ENCODE peak calls at places on chromosomes 3 and 15, in six cellular contexts. A is neuronal stem cell, U is H9, H is mesenchymal stem cell, O is IMR-90, Q is H1. Y is an unnamed sample.

GRCh38 chr3:62070891-62071290 is 302.5 kb downstream of the FEZF2 start:
- DNase-seq in U (no peak), H (no peak), Q (no peak), A (no peak), O (no peak), Y (no peak)

GRCh38 chr15:57611938-57612337 is 20.2 kb downstream of the MYZAP start:
- DNase-seq in U (no peak), O (no peak), A (no peak), Q (no peak), H (no peak), Y (peak)

GRCh38 chr15:76815421-76815820 is 89.7 kb downstream of the SCAPER start:
- DNase-seq in O (no peak), U (no peak), A (no peak), H (no peak), Q (no peak), Y (no peak)

GRCh38 chr3:170368921-170369320 is 11.4 kb downstream of the SKIL start:
- DNase-seq in O (no peak), Q (no peak), A (no peak), U (no peak), H (no peak), Y (no peak)

GRCh38 chr3:107241217-107241616 is 136.0 kb upstream of the CCDC54 start:
- DNase-seq in O (no peak), Q (no peak), H (peak), U (peak), A (peak), Y (no peak)

GRCh38 chr15:85615930-85616329 is 178.8 kb downstream of the KLHL25 start:
- DNase-seq in H (peak), A (no peak), O (peak), U (peak), Q (no peak), Y (no peak)

GRCh38 chr3:129353589-129353941 is 74.9 kb downstream of the EFCAB12 start:
- DNase-seq in O (no peak), A (no peak), H (no peak), Q (no peak), U (no peak), Y (no peak)

GRCh38 chr3:69774029-69774428 is 34.8 kb downstream of the MITF start:
- DNase-seq in H (no peak), A (no peak), Q (no peak), U (no peak), O (no peak), Y (no peak)

GRCh38 chr3:43346990-43347749 is 60.8 kb downstream of the SNRK start:
- DNase-seq in Q (no peak), H (peak), U (no peak), O (peak), A (no peak), Y (no peak)

GRCh38 chr3:135155791-135156190 is 360.7 kb downstream of the EPHB1 start:
- DNase-seq in H (no peak), A (no peak), O (no peak), U (no peak), Q (no peak), Y (peak)

GRCh38 chr3:67863869-67864268 is 209.5 kb upstream of the SUCLG2 start:
- DNase-seq in O (peak), A (peak), Q (no peak), H (peak), U (peak), Y (no peak)

GRCh38 chr3:31813686-31814085 is 167.4 kb downstream of the OSBPL10 start:
- DNase-seq in A (no peak), Q (no peak), U (no peak), H (no peak), O (no peak), Y (no peak)

GRCh38 chr15:58686286-58686685 is 63.2 kb downstream of the ADAM10 start:
- DNase-seq in H (no peak), O (no peak), Q (no peak), U (peak), A (no peak), Y (no peak)

GRCh38 chr3:156633335-156633734 is 41.1 kb upstream of the TIPARP start:
- DNase-seq in U (no peak), Q (no peak), H (no peak), O (peak), A (no peak), Y (peak)

GRCh38 chr15:70156781-70157261 is 59.1 kb upstream of the TLE3 start:
- DNase-seq in U (no peak), A (no peak), H (peak), O (peak), Q (no peak), Y (no peak)

GRCh38 chr3:87436781-87437543 is 160.6 kb upstream of the POU1F1 start:
- DNase-seq in Q (no peak), O (no peak), A (no peak), U (no peak), H (no peak), Y (no peak)

GRCh38 chr15:50685976-50686467 is 575 bp downstream of the TRPM7 start:
- DNase-seq in Q (peak), H (peak), U (peak), O (peak), A (no peak), Y (peak)

GRCh38 chr3:161770532-161771386 is 274.2 kb downstream of the OTOL1 start:
- DNase-seq in O (no peak), H (no peak), Q (no peak), U (no peak), A (no peak), Y (no peak)

GRCh38 chr3:39148116-39149058 is 5.0 kb downstream of the CSRNP1 start:
- DNase-seq in A (no peak), H (peak), Q (no peak), U (no peak), O (peak), Y (no peak)

GRCh38 chr15:70479785-70480184 is 283.6 kb downstream of the UACA start:
- DNase-seq in A (no peak), O (no peak), U (no peak), Q (no peak), H (no peak), Y (no peak)

GRCh38 chr3:3134750-3135448 is 8.2 kb downstream of the TRNT1 start:
- DNase-seq in U (no peak), O (peak), A (no peak), Q (no peak), H (peak), Y (no peak)

GRCh38 chr15:52518487-52518886 is 10.2 kb downstream of the MYO5A start:
- DNase-seq in Q (no peak), U (no peak), O (peak), H (no peak), A (no peak), Y (peak)
- H2AFZ ChIP-seq in Q (no peak), U (no peak), O (no peak), H (no peak), A (no peak), Y (no peak)

GRCh38 chr3:64922213-64922612 is 234.4 kb upstream of the ADAMTS9 start:
- DNase-seq in U (no peak), A (no peak), O (no peak), Q (no peak), H (no peak), Y (no peak)

GRCh38 chr3:64918989-64919388 is 231.2 kb upstream of the ADAMTS9 start:
- DNase-seq in Q (no peak), U (no peak), H (peak), O (no peak), A (no peak), Y (no peak)

GRCh38 chr3:64919934-64920333 is 232.1 kb upstream of the ADAMTS9 start:
- DNase-seq in A (no peak), H (no peak), O (no peak), Q (no peak), U (no peak), Y (no peak)

GRCh38 chr3:64924961-64925360 is 237.2 kb upstream of the ADAMTS9 start:
- DNase-seq in A (no peak), H (no peak), U (no peak), O (no peak), Q (no peak), Y (peak)

GRCh38 chr3:64921666-64922065 is 233.9 kb upstream of the ADAMTS9 start:
- DNase-seq in A (no peak), Q (no peak), H (no peak), U (no peak), O (no peak), Y (no peak)
- H2BK120ac ChIP-seq in A (no peak), Q (no peak), H (no peak), U (no peak), O (no peak), Y (no peak)

GRCh38 chr15:43105778-43106485 is at the start of gene UBR1:
- DNase-seq in O (peak), Q (peak), H (peak), A (peak), U (peak), Y (peak)
- H3K18ac ChIP-seq in O (peak), Q (no peak), H (peak), A (peak), U (peak), Y (peak)

GRCh38 chr3:117681619-117682018 is 972.0 kb downstream of the TUSC7 start:
- DNase-seq in A (no peak), Q (no peak), O (peak), H (no peak), U (no peak), Y (no peak)
- H2AFZ ChIP-seq in A (no peak), Q (no peak), O (no peak), H (no peak), U (no peak), Y (no peak)

GRCh38 chr3:194166682-194167479 is 30.9 kb downstream of the HES1 start:
- DNase-seq in U (no peak), A (no peak), O (no peak), Q (no peak), H (peak), Y (no peak)

GRCh38 chr3:194167873-194168272 is 31.9 kb downstream of the HES1 start:
- DNase-seq in A (no peak), U (no peak), H (no peak), Q (no peak), O (no peak), Y (no peak)

GRCh38 chr3:194167480-194167862 is 31.5 kb downstream of the HES1 start:
- DNase-seq in H (no peak), A (no peak), Q (no peak), O (no peak), U (no peak), Y (no peak)

GRCh38 chr3:194163697-194164096 is 27.7 kb downstream of the HES1 start:
- DNase-seq in A (no peak), U (no peak), Q (no peak), O (no peak), H (no peak), Y (no peak)

DNA sequence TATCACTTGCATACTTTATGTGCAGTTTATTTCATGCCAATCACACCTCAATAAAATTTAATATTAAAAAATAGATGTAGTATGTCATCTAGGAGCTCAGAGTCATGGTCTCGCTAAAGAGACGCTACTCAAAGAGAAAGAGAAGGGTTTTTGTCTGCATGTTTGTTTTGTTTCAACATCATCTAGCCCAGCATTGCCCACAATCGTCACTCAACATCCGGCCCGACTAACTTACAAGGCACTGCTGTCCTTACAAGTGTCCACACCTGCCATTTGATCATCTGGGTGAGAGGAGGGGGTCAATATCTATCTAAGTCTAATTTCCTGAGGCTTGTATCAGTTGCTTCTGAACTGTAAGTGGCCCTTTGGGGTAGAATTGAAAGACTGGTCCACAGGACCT is 29.7 kb downstream of the HES1 start:
- DNase-seq in A (no peak), U (no peak), H (no peak), Q (no peak), O (no peak), Y (no peak)
- H2BK120ac ChIP-seq in A (no peak), U (no peak), H (no peak), Q (no peak), O (no peak), Y (no peak)

GRCh38 chr15:88469321-88469720 is 1.8 kb downstream of the MRPS11 start:
- DNase-seq in A (no peak), Q (no peak), U (no peak), H (no peak), O (no peak), Y (no peak)

GRCh38 chr15:88465633-88466219 is 1.5 kb downstream of the MRPL46 start:
- DNase-seq in H (peak), A (no peak), U (no peak), O (peak), Q (no peak), Y (peak)

GRCh38 chr15:88463870-88464532 is 3.2 kb downstream of the MRPL46 start:
- DNase-seq in U (no peak), O (no peak), H (no peak), A (no peak), Q (no peak), Y (no peak)

GRCh38 chr15:88467935-88468528 is 524 bp downstream of the MRPS11 start:
- DNase-seq in O (peak), Q (no peak), H (peak), U (no peak), A (no peak), Y (no peak)

GRCh38 chr15:88467073-88467934 is at the start of the genes MRPL46 and MRPS11:
- DNase-seq in Q (no peak), A (peak), H (peak), U (peak), O (peak), Y (peak)
- H3K18ac ChIP-seq in Q (peak), A (peak), H (peak), U (peak), O (peak), Y (peak)

GRCh38 chr15:51738553-51738952 is 1.1 kb upstream of the LYSMD2 start:
- DNase-seq in H (no peak), U (no peak), Q (no peak), O (no peak), A (no peak), Y (no peak)

GRCh38 chr15:51736069-51736468 is 1.4 kb downstream of the LYSMD2 start:
- DNase-seq in O (no peak), H (peak), A (no peak), Q (no peak), U (no peak), Y (no peak)

GRCh38 chr15:51737538-51738305 is at the start of gene LYSMD2:
- DNase-seq in Q (no peak), U (peak), O (peak), H (peak), A (peak), Y (peak)

GRCh38 chr15:51735611-51736010 is 1.8 kb downstream of the LYSMD2 start:
- DNase-seq in A (no peak), O (no peak), U (no peak), H (no peak), Q (no peak), Y (no peak)

GRCh38 chr15:51736646-51737537 is 563 bp downstream of the LYSMD2 start:
- DNase-seq in U (peak), A (no peak), Q (no peak), O (no peak), H (peak), Y (peak)
- H2AFZ ChIP-seq in U (no peak), A (peak), Q (peak), O (peak), H (peak), Y (peak)